ENCODE peak calls at places on chromosomes 4 and X, in four cellular contexts. Q, E, M and Z are unnamed samples. For H3K9me3, the result is how much of the 10 kb centered on the place peaks cover.

GRCh38 chrX:10841579-10841978 is 221.2 kb upstream of the MID1 start:
- DNase-seq in Q (no peak), E (no peak), M (peak), Z (no peak)

GRCh38 chr4:25118096-25118495 is 42.2 kb downstream of the SEPSECS start:
- DNase-seq in Q (no peak), E (no peak), M (no peak), Z (no peak)

GRCh38 chr4:172989984-172990711 is 178.5 kb upstream of the GALNT7 start:
- DNase-seq in Q (no peak), E (no peak), M (no peak), Z (no peak)

GRCh38 chr4:72631296-72631695 is 62.3 kb upstream of the ADAMTS3 start:
- DNase-seq in Q (peak), E (no peak), M (peak), Z (no peak)

GRCh38 chr4:9685692-9686091 is 95.7 kb upstream of the DRD5 start:
- DNase-seq in Q (no peak), E (no peak), M (no peak), Z (no peak)

GRCh38 chr4:3427134-3427476 is 14.7 kb upstream of the HGFAC start:
- DNase-seq in Q (no peak), E (no peak), M (no peak), Z (no peak)

GRCh38 chrX:78011846-78012245 is 42.4 kb upstream of the PGAM4 start:
- DNase-seq in Q (no peak), E (no peak), M (peak), Z (no peak)

GRCh38 chr4:171281359-171281758 is 531.8 kb upstream of the GALNTL6 start:
- DNase-seq in Q (no peak), E (no peak), M (no peak), Z (no peak)

GRCh38 chrX:31580726-31581125 is 508.9 kb upstream of the FTHL17 start:
- DNase-seq in Q (no peak), E (no peak), M (peak), Z (no peak)

GRCh38 chr4:26468283-26468949 is 21.9 kb downstream of the CCKAR start:
- DNase-seq in Q (no peak), E (no peak), M (no peak), Z (no peak)

GRCh38 chrX:13013353-13014110 is 30.9 kb downstream of the FAM9C start:
- DNase-seq in Q (peak), E (no peak), M (no peak), Z (no peak)

GRCh38 chrX:119401569-119401968 is 2.4 kb downstream of the SLC25A43 start:
- DNase-seq in Q (no peak), E (no peak), M (no peak), Z (no peak)

GRCh38 chrX:119402588-119402987 is 3.5 kb downstream of the SLC25A43 start:
- DNase-seq in Q (no peak), E (no peak), M (no peak), Z (no peak)

GRCh38 chrX:119398974-119399771 is at the start of gene SLC25A43:
- DNase-seq in Q (peak), E (peak), M (no peak), Z (peak)

GRCh38 chrX:119399772-119400101 is 601 bp downstream of the SLC25A43 start:
- DNase-seq in Q (no peak), E (no peak), M (no peak), Z (no peak)

DNA sequence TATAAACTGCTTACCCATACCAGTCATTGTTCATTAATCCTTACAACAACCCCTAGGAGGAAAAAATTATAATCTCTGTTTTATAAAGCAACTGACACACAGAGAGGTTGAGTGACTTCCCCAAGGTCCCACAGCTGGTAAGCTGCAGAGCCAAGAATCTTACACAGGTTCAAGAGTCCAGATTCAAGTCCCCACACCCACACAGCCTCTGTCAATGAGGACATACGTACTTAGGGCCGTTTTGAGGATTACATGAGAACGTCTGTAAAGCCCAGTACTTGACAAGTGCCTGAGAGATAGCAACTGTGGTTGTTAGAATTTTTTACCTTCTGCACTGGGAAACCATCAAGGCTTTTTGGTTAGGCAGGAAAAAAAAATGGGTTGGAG is 556 bp upstream of the SLC25A43 start:
- DNase-seq in Q (no peak), E (no peak), M (no peak), Z (no peak)
- H3K9me3 ChIP-seq in Q (under half), E (under half), M (under half), Z (under half)

DNA sequence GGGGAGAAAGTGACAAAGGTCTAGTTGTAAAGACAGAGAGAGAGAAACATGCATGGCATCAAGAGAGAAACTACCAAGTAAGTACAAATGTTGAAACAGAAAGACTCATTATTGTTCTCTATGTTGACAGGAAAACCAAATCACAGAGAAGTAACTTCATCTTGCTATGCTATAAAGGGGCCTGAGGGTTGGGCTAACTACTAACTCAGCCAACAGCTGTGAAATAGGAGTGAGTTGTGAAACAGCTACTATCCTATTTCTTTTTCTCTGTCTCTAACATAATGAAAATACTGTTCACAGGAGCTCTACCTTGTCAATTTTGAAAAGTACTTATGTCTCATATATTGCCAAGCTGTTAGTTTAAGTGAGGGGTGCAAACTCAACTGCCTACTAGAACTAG is 65.0 kb downstream of the MTMR8 start:
- DNase-seq in Q (no peak), E (no peak), M (no peak), Z (no peak)
- H3K9me3 ChIP-seq in Q (under half), E (under half), M (under half), Z (under half)

GRCh38 chrX:142040906-142041305 is 137.2 kb downstream of the MAGEC1 start:
- DNase-seq in Q (no peak), E (no peak), M (no peak), Z (no peak)

DNA sequence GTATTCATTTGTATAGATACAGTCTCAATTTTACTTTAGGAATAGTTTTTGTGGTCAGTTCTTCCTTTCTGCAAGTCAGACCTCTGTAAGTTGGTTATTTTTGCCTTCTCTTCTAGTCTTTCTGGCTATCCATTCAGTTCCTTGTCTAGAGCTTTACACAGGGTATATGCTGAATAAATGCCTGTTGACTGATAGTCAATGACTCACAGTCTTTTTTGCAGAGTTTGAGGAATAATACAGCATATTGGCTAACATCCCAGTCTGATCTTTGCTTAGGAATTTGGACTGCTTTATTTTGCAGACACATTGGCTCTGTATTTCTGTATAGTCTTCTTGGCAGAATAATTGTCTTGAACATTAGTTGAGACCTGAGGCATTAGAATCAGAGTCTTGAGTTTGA is 132.4 kb downstream of the MAGEC1 start:
- DNase-seq in Q (no peak), E (no peak), M (peak), Z (no peak)
- H3K9me3 ChIP-seq in Q (under half), E (under half), M (under half), Z (under half)

DNA sequence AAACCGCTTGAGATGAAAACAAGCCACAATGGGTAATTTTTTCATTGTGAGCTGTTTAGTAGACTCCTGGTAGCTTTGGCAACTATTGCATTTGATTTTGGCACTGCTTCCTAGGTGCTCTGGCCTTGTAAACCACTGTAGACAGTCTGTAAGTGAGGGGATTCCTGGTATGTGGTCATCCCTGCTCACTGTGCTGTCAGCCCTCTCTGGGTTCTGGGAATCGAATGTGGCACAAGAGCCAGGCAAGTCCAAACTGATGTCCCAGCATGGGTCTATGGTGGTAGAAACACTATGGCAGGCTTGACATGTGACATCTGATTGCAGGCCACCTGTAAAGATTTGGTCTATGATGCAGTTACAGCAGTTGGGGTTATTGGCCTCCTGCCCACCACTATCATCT is 2.5 kb downstream of the USP51 start:
- DNase-seq in Q (no peak), E (no peak), M (no peak), Z (no peak)
- H3K9me3 ChIP-seq in Q (under half), E (under half), M (under half), Z (under half)

GRCh38 chr4:33606951-33607350 is 2637.4 kb downstream of the ARAP2 start:
- DNase-seq in Q (no peak), E (no peak), M (no peak), Z (no peak)
- H3K9me3 ChIP-seq in Q (under half), E (under half), M (under half), Z (under half)

GRCh38 chr4:19748470-19748869 is 503.2 kb upstream of the SLIT2 start:
- DNase-seq in Q (peak), E (no peak), M (peak), Z (no peak)
- H3K9me3 ChIP-seq in Q (under half), E (under half), M (under half), Z (under half)

GRCh38 chr4:58214376-58214775 is 1104.2 kb upstream of the IGFBP7 start:
- DNase-seq in Q (no peak), E (no peak), M (no peak), Z (no peak)
- H3K9me3 ChIP-seq in Q (under half), E (under half), M (under half), Z (under half)

DNA sequence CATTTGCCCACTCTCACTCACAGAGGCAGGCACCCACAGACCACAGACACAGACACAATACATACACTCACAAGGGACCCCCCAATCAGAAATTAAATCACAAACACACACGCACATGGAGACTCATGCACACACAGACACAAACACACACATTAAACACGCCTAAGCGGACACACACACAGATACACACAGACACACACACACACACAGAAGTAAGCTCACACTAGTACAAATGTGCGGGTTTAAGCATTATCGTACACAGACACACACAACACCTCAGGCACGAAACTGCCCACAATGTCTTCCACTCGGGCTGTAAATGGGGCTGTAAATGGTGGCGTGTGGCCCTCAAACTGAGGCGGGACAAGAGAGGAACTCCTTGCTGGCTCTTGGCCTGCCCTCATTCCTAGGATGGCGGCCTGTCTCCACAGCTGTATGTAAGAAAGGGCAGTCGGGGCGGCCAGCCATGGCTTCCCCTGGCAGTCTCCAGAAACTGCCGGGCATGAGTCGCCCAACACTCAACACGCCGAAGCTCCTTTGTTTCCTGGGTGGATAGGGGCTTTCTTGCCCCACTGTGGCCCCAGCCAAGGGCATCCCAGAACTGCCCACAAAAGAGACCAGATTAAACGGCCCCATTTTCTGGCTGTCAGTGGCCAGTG is 53.9 kb downstream of the NBDY start:
- DNase-seq in Q (no peak), E (no peak), M (no peak), Z (no peak)
- H3K9me3 ChIP-seq in Q (under half), E (under half), M (under half), Z (under half)

GRCh38 chr4:18842431-18842830 is 820.9 kb upstream of the LCORL start:
- DNase-seq in Q (no peak), E (no peak), M (no peak), Z (no peak)
- H3K9me3 ChIP-seq in Q (under half), E (under half), M (under half), Z (under half)

DNA sequence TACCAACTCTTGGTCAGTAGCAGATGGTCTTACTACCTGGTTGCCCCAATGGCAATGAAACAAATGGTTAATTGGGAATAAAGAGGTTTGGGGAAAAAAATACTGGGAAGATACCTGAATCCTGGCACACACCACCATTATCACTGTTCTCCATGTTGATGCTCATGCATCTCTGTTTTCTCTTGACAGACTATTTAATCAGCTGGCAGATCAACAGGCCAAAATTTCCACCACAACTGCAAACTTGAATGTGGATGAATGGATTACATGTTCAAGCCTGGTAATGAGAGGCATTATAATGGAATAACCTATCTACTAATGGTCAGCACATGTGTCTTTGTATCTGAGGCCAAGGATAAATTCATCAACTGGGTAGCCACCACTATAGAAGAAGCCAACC is 45.7 kb downstream of the ZNF721 start:
- DNase-seq in Q (no peak), E (no peak), M (no peak), Z (no peak)
- H3K9me3 ChIP-seq in Q (half or more), E (under half), M (half or more), Z (half or more)